ENCODE peak calls at places on chromosomes 13 and 19, in five cellular contexts. B, V, W, L and O are unnamed samples.

GRCh38 chr13:103794526-103794925 is 728.3 kb upstream of the SLC10A2 start:
- DNase-seq in B (peak), V (no peak), W (no peak), L (no peak), O (no peak)

GRCh38 chr19:38813323-38813722 is 578 bp upstream of the LGALS4 start:
- DNase-seq in B (no peak), V (no peak), W (no peak), L (no peak), O (no peak)

GRCh38 chr13:109576331-109576813 is 210.0 kb downstream of the IRS2 start:
- DNase-seq in B (no peak), V (no peak), W (peak), L (no peak), O (no peak)

GRCh38 chr13:97631158-97631557 is 197.2 kb downstream of the RAP2A start:
- DNase-seq in B (peak), V (no peak), W (no peak), L (no peak), O (no peak)

GRCh38 chr13:30618938-30619289 is 1.2 kb downstream of the USPL1 start:
- DNase-seq in B (no peak), V (no peak), W (no peak), L (no peak), O (no peak)

GRCh38 chr13:106096661-106097092 is 438.8 kb downstream of the EFNB2 start:
- DNase-seq in B (no peak), V (no peak), W (no peak), L (peak), O (no peak)

GRCh38 chr13:109088528-109088927 is 459.1 kb downstream of the MYO16 start:
- DNase-seq in B (peak), V (no peak), W (no peak), L (no peak), O (no peak)

GRCh38 chr19:8696993-8697392 is 1.6 kb downstream of the ACTL9 start:
- DNase-seq in B (no peak), V (no peak), W (no peak), L (no peak), O (no peak)

GRCh38 chr19:42277821-42278809 is 9.1 kb downstream of the CIC start:
- DNase-seq in B (no peak), V (no peak), W (no peak), L (peak), O (no peak)

DNA sequence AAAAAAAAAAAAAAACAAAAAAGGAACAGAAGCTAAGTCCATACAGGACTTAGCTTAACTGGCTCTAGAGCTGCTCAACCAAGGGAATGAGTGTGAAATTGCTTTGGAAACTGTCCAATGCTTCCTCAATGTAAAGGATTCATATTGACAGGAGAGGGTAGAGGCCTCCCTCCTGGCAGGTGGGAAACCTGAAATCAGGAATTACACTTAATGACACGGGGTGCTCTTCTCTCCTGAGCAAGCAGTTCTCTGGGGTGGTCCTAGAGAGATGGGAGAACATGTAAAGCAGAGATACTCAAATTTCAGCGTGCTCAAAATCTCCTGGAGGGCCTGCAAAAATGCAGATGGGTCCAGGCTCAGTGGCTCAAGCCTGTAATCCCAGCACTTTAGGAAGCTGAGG is 3.6 kb upstream of the MAG start:
- DNase-seq in B (no peak), V (no peak), W (no peak), L (no peak), O (no peak)
- H3K4me3 ChIP-seq in B (no peak), V (no peak), W (no peak), L (no peak), O (no peak)

GRCh38 chr19:43503501-43504425 is 783 bp downstream of the PHLDB3 start:
- DNase-seq in B (peak), V (peak), W (peak), L (peak), O (peak)
- TF ChIP-seq CTCF in B (peak), V (no peak), W (no peak), L (no peak), O (no peak)

DNA sequence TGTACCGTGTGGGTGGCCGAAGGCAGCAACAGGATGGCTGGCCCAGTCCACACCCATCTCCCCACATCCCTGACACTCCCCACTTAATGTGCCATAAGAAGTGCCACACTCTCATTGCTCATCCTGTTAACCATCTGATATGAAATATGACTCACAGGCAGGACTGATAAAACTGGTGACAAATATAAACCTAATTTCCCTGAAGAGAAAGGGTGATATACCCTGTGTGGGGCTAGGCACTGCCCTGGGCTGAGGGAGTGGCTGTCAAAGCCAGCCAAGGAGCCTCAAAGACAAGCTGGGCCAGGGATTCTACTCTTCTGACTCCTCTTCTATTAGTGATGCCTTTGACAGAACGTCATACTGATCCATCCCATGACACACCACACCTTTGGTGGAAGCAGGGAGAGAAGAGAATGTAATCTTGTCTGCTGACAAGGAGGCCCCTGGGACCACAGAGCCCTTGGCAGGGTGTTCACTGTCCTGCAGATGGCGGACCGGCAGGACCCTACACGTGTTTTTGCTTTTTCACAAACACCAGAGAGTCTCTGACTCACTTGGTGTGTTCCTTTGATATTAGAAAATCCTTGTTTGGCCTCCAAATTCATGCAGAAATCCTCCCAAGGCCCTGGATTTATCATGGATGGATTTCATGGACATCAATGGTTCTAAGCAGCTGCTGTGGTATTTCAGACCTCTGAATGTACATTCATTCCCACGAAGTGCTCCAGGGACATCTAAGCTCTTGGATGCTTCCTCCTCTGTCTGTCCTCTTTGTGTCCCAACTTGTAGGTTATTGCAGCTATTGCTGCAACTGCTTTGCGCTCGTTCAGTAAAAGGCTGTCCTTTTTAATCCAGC is 98.0 kb upstream of the WASF3 start:
- DNase-seq in B (no peak), V (no peak), W (no peak), L (no peak), O (no peak)
- H3K4me3 ChIP-seq in B (no peak), V (no peak), W (no peak), L (no peak), O (no peak)

GRCh38 chr19:49593233-49594113 is 2.5 kb downstream of the PRR12 start:
- DNase-seq in B (peak), V (peak), W (peak), L (peak), O (peak)

GRCh38 chr19:49592486-49593232 is 1.7 kb downstream of the PRR12 start:
- DNase-seq in B (peak), V (no peak), W (no peak), L (no peak), O (no peak)

GRCh38 chr19:49590971-49591730 is at the start of gene PRR12:
- DNase-seq in B (peak), V (no peak), W (peak), L (no peak), O (no peak)

GRCh38 chr19:49590071-49590970 is 661 bp upstream of the PRR12 start:
- DNase-seq in B (peak), V (peak), W (peak), L (peak), O (peak)

GRCh38 chr19:49591731-49592485 is 926 bp downstream of the PRR12 start:
- DNase-seq in B (peak), V (no peak), W (peak), L (no peak), O (no peak)
- TF ChIP-seq CTCF in B (no peak), V (no peak), W (no peak), L (no peak), O (no peak)

GRCh38 chr13:48449656-48450055 is 36.7 kb upstream of the LPAR6 start:
- DNase-seq in B (no peak), V (peak), W (no peak), L (no peak), O (no peak)

GRCh38 chr13:48446454-48446853 is 33.5 kb upstream of the LPAR6 start:
- DNase-seq in B (no peak), V (no peak), W (no peak), L (peak), O (no peak)

GRCh38 chr13:48443442-48444208 is 30.7 kb upstream of the LPAR6 start:
- DNase-seq in B (no peak), V (no peak), W (no peak), L (no peak), O (no peak)

GRCh38 chr13:48448963-48449614 is 36.2 kb upstream of the LPAR6 start:
- DNase-seq in B (no peak), V (no peak), W (no peak), L (peak), O (no peak)

GRCh38 chr13:48448285-48448962 is 35.5 kb upstream of the LPAR6 start:
- DNase-seq in B (no peak), V (no peak), W (no peak), L (no peak), O (no peak)
- H3K4me3 ChIP-seq in B (no peak), V (no peak), W (no peak), L (no peak), O (no peak)

DNA sequence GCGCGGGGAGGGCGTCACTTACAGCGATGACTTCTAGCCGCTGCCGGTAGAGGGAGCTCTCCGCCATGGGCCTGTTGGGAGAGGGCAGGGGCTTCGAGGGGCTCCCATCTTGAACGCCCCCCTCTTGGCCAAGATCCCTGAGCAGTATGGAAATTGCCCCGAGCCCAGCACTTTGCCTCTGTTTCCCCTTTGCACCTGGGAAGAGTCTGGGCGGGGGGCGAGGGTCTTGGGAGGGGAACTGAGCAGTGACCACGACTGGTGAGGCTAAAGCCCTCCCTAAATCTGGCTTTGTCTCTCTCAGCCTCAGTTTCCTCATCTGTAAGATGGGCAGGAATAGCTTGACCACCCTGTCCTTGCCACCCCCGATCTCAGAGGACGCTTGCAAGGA is 2.8 kb downstream of the PALM3 start:
- DNase-seq in B (peak), V (no peak), W (peak), L (no peak), O (no peak)
- TF ChIP-seq CTCF in B (peak), V (peak), W (peak), L (peak), O (peak)

DNA sequence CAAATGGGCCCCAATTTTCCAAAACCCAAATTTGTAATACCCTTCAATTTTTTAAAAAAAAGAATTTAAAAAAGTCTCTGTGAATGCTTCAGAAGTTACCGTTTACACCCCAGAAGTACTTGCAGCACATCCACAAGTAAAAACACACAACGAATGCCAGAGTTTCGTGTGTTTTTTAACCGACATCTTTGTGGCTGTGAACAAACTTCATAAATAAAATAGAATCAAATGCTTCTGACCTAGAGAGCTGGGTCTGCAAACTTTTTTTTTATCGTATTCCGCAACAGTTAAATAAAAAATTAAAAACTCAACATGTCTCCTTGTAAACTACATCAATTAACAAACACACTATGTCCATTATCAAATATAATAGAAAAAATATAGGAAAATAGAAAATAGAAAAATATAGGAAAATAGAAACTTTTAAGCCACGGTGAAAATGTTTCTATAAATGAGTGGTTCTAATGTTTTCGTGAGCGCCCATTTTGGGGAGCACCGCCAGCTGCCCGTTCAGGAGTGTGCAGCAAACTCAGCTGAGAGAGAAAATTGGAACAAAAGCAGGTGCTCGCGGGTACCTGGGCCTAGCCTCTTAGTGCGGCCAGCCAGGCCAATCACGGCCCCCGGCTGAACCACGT is 384 bp upstream of the PDX1 start:
- DNase-seq in B (no peak), V (no peak), W (no peak), L (no peak), O (no peak)
- H3K4me3 ChIP-seq in B (peak), V (no peak), W (peak), L (no peak), O (no peak)

DNA sequence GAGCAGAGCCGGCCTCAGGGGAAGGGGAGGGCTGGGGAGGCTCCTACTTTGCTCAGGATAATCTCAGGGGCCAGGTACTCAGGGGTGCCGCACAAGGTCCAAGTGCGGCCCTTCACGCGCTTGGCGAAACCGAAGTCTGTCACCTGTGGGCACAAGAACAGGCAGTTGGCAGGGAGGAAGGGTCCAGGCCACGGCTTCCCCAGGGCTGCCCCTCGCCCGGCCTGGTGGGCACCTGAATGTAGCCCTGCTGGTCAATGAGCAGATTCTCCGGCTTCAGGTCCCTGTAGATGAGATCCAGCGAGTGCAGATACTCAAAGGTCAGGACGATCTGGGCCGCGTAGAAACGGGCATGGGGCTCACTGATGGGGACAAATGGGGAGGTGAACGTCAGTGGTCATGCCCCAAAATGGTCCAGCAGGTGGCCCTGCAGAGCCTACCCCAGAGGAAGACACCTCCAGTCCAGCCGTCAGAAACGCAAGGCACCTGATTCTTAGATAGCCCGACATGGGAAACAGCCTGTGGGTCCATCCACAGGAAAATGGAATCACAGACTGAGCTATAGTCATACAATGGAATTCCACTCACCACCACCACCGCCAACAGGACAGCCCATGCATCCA is 7.1 kb upstream of the SAMD1 start:
- DNase-seq in B (no peak), V (no peak), W (no peak), L (no peak), O (no peak)
- TF ChIP-seq CTCF in B (peak), V (peak), W (no peak), L (no peak), O (no peak)

DNA sequence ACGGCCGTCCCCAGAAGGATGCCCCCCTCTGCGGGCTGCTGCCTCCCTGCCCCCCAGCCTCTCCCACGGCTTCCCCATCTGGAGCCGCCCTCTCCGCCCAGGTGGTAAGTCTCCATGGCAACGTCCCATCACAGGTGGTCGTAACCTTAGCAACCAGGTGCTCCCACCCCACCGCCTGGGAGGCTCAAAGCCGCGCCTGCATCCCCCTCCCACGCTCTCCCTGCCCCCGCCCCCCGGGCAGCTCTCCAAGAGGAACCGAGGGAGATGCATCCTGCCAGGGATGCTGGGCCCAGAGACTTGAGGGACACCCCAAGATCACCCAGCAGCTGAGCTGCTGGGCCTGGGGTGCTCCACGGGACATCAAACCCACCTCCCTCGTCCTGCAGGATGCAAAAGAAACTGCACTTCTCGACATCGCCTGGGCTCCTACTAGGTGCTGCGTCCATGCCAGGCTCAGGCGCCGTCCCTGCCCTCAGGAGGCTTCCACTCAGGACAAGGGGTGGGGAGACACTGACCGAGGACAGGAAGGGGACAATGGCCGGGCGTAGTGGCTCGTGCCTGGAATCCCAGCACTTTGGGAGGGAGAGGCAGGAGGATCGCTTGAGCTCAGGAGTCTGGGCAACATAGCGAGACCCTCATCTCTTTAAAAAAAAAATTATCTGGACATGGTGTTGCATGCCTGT is 5.0 kb upstream of the LINGO3 start:
- DNase-seq in B (no peak), V (no peak), W (no peak), L (no peak), O (no peak)
- H3K4me3 ChIP-seq in B (no peak), V (no peak), W (no peak), L (no peak), O (no peak)

DNA sequence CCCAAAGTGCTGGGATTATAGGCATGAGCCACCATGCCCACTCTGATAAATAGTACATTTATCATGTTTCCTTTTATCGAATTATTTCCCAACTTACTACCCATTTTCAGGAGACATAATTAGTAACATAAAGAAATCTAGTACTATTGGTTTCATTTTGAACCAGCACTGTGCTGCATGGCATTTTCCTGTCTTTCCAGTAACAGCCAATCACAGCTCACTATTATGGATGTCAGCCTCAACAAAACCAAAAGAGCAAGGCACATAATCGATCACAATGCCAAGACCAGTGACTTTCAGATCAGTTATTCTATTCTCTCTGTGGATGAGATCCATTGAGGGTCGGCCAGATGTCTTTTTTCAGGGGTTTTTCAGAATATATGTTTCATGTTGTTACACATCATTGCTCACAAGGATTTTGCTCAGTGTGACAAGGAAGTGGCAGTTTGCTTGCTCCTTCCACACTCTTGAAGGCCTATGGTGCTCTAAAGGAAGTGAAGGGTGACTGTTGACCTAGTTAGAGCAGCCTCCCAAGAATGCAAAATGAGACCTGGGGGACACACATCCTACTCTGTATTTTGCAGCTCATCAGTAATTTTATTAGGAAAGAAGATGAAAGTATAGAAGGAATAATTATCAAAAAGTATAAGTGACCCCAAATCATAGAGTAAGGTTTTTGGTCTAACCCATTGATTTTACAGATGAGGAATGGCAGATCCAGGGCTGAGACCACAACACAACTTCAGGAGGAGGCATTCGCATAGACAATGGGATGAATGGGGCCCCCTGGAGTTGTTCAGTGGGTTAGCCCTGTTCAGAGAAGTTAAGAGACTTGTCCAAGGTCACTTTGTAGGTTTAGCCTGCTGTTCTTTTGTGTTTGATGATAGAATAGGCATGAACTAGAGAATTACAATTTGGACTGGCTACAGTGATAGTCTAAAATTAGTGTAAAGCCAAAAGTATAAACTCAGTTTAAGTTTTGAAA is 233.6 kb downstream of the KCNRG start:
- DNase-seq in B (no peak), V (no peak), W (no peak), L (no peak), O (no peak)
- TF ChIP-seq CTCF in B (no peak), V (no peak), W (no peak), L (no peak), O (no peak)